ENCODE peak calls at places on chromosomes 6 and 20, in six cellular contexts. One of them, this sample, is unnamed.

GRCh38 chr6:40328376-40328987 is 258.7 kb downstream of the LRFN2 start:
- DNase-seq in fibroblast of the aortic adventitia: no peak
- DNase-seq in GM23248: peak
- DNase-seq in astrocyte of the spinal cord: no peak
- DNase-seq in lower lobe of right lung: peak
- DNase-seq in AG04450: no peak
- DNase-seq in this sample: no peak

GRCh38 chr6:105348897-105349296 is 54.0 kb downstream of the PREP start:
- DNase-seq in fibroblast of the aortic adventitia: no peak
- DNase-seq in GM23248: no peak
- DNase-seq in astrocyte of the spinal cord: no peak
- DNase-seq in lower lobe of right lung: no peak
- DNase-seq in AG04450: no peak
- DNase-seq in this sample: no peak

GRCh38 chr6:80338201-80338836 is 231.8 kb downstream of the BCKDHB start:
- DNase-seq in fibroblast of the aortic adventitia: peak
- DNase-seq in GM23248: no peak
- DNase-seq in astrocyte of the spinal cord: peak
- DNase-seq in lower lobe of right lung: peak
- DNase-seq in AG04450: peak
- DNase-seq in this sample: peak

GRCh38 chr6:149032599-149033405 is 284.7 kb upstream of the TAB2 start:
- DNase-seq in fibroblast of the aortic adventitia: peak
- DNase-seq in GM23248: peak
- DNase-seq in astrocyte of the spinal cord: peak
- DNase-seq in lower lobe of right lung: no peak
- DNase-seq in AG04450: peak
- DNase-seq in this sample: peak

GRCh38 chr6:136968831-136969230 is 46.7 kb downstream of the SLC35D3 start:
- DNase-seq in fibroblast of the aortic adventitia: no peak
- DNase-seq in GM23248: no peak
- DNase-seq in astrocyte of the spinal cord: no peak
- DNase-seq in lower lobe of right lung: no peak
- DNase-seq in AG04450: no peak
- DNase-seq in this sample: no peak

GRCh38 chr20:956330-956951 is 40.3 kb upstream of the ANGPT4 start:
- DNase-seq in fibroblast of the aortic adventitia: peak
- DNase-seq in GM23248: peak
- DNase-seq in astrocyte of the spinal cord: peak
- DNase-seq in lower lobe of right lung: peak
- DNase-seq in AG04450: peak
- DNase-seq in this sample: peak

GRCh38 chr6:87333591-87334181 is 4.6 kb upstream of the GJB7 start:
- DNase-seq in fibroblast of the aortic adventitia: peak
- DNase-seq in GM23248: peak
- DNase-seq in astrocyte of the spinal cord: no peak
- DNase-seq in lower lobe of right lung: no peak
- DNase-seq in AG04450: no peak
- DNase-seq in this sample: peak

GRCh38 chr20:2652724-2653510 is 485 bp downstream of the NOP56 start:
- DNase-seq in fibroblast of the aortic adventitia: peak
- DNase-seq in GM23248: peak
- DNase-seq in astrocyte of the spinal cord: peak
- DNase-seq in lower lobe of right lung: peak
- DNase-seq in AG04450: no peak
- DNase-seq in this sample: no peak

GRCh38 chr20:1809121-1809520 is 86.1 kb upstream of the SIRPA start:
- DNase-seq in fibroblast of the aortic adventitia: peak
- DNase-seq in GM23248: peak
- DNase-seq in astrocyte of the spinal cord: peak
- DNase-seq in lower lobe of right lung: no peak
- DNase-seq in AG04450: no peak
- DNase-seq in this sample: peak

GRCh38 chr20:51542033-51542893 is at the start of gene NFATC2:
- DNase-seq in fibroblast of the aortic adventitia: no peak
- DNase-seq in GM23248: no peak
- DNase-seq in astrocyte of the spinal cord: no peak
- DNase-seq in lower lobe of right lung: peak
- DNase-seq in AG04450: no peak
- DNase-seq in this sample: no peak

GRCh38 chr6:158572653-158573541 is 13.0 kb downstream of the TMEM181 start:
- DNase-seq in fibroblast of the aortic adventitia: no peak
- DNase-seq in GM23248: no peak
- DNase-seq in astrocyte of the spinal cord: no peak
- DNase-seq in lower lobe of right lung: no peak
- DNase-seq in AG04450: no peak
- DNase-seq in this sample: no peak
- H3K4me3 ChIP-seq in fibroblast of the aortic adventitia: no peak
- H3K4me3 ChIP-seq in GM23248: no peak
- H3K4me3 ChIP-seq in astrocyte of the spinal cord: no peak
- H3K4me3 ChIP-seq in lower lobe of right lung: no peak
- H3K4me3 ChIP-seq in AG04450: no peak
- H3K4me3 ChIP-seq in this sample: no peak

GRCh38 chr20:54477556-54477955 is 2.2 kb downstream of the DOK5 start:
- DNase-seq in fibroblast of the aortic adventitia: peak
- DNase-seq in GM23248: peak
- DNase-seq in astrocyte of the spinal cord: no peak
- DNase-seq in lower lobe of right lung: no peak
- DNase-seq in AG04450: no peak
- DNase-seq in this sample: peak
- H3K4me3 ChIP-seq in fibroblast of the aortic adventitia: peak
- H3K4me3 ChIP-seq in GM23248: peak
- H3K4me3 ChIP-seq in astrocyte of the spinal cord: no peak
- H3K4me3 ChIP-seq in lower lobe of right lung: no peak
- H3K4me3 ChIP-seq in AG04450: no peak
- H3K4me3 ChIP-seq in this sample: peak

DNA sequence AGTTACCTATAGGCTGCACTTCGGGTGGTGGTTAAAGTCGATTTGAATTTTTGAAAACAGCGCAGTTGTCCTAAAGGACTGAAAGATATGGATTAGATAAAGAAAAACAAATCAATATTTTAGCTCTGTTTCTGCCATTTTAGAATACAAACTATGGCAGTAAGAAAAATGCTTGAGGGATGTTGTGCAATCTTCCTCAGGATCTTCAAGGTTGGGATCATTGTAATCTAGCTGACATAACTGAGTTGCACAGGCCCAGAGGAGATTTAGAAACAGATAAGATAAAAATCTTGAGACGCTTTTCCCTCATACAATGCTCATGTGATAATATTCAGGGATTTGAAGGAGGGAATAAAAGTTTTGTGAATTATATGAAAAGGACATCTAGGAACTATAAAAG is 926 bp downstream of the PEX3 start:
- DNase-seq in fibroblast of the aortic adventitia: peak
- DNase-seq in GM23248: peak
- DNase-seq in astrocyte of the spinal cord: no peak
- DNase-seq in lower lobe of right lung: no peak
- DNase-seq in AG04450: no peak
- DNase-seq in this sample: peak
- H3K4me3 ChIP-seq in fibroblast of the aortic adventitia: peak
- H3K4me3 ChIP-seq in GM23248: peak
- H3K4me3 ChIP-seq in astrocyte of the spinal cord: peak
- H3K4me3 ChIP-seq in lower lobe of right lung: peak
- H3K4me3 ChIP-seq in AG04450: peak
- H3K4me3 ChIP-seq in this sample: peak

GRCh38 chr6:12291785-12292604 is 1.8 kb downstream of the EDN1 start:
- DNase-seq in fibroblast of the aortic adventitia: no peak
- DNase-seq in GM23248: peak
- DNase-seq in astrocyte of the spinal cord: peak
- DNase-seq in lower lobe of right lung: no peak
- DNase-seq in AG04450: no peak
- DNase-seq in this sample: no peak
- H3K4me3 ChIP-seq in fibroblast of the aortic adventitia: peak
- H3K4me3 ChIP-seq in GM23248: peak
- H3K4me3 ChIP-seq in astrocyte of the spinal cord: peak
- H3K4me3 ChIP-seq in lower lobe of right lung: peak
- H3K4me3 ChIP-seq in AG04450: peak
- H3K4me3 ChIP-seq in this sample: no peak

GRCh38 chr6:15017803-15018202 is 228.1 kb upstream of the JARID2 start:
- DNase-seq in fibroblast of the aortic adventitia: no peak
- DNase-seq in GM23248: no peak
- DNase-seq in astrocyte of the spinal cord: no peak
- DNase-seq in lower lobe of right lung: no peak
- DNase-seq in AG04450: no peak
- DNase-seq in this sample: no peak

GRCh38 chr6:15014958-15015357 is 230.9 kb upstream of the JARID2 start:
- DNase-seq in fibroblast of the aortic adventitia: no peak
- DNase-seq in GM23248: no peak
- DNase-seq in astrocyte of the spinal cord: no peak
- DNase-seq in lower lobe of right lung: no peak
- DNase-seq in AG04450: no peak
- DNase-seq in this sample: no peak

GRCh38 chr6:15016813-15017212 is 229.1 kb upstream of the JARID2 start:
- DNase-seq in fibroblast of the aortic adventitia: no peak
- DNase-seq in GM23248: no peak
- DNase-seq in astrocyte of the spinal cord: no peak
- DNase-seq in lower lobe of right lung: no peak
- DNase-seq in AG04450: no peak
- DNase-seq in this sample: no peak

GRCh38 chr6:15020114-15020770 is 225.6 kb upstream of the JARID2 start:
- DNase-seq in fibroblast of the aortic adventitia: no peak
- DNase-seq in GM23248: no peak
- DNase-seq in astrocyte of the spinal cord: no peak
- DNase-seq in lower lobe of right lung: no peak
- DNase-seq in AG04450: no peak
- DNase-seq in this sample: no peak

GRCh38 chr6:15017251-15017650 is 228.6 kb upstream of the JARID2 start:
- DNase-seq in fibroblast of the aortic adventitia: peak
- DNase-seq in GM23248: peak
- DNase-seq in astrocyte of the spinal cord: peak
- DNase-seq in lower lobe of right lung: peak
- DNase-seq in AG04450: no peak
- DNase-seq in this sample: no peak
- H3K4me3 ChIP-seq in fibroblast of the aortic adventitia: no peak
- H3K4me3 ChIP-seq in GM23248: no peak
- H3K4me3 ChIP-seq in astrocyte of the spinal cord: no peak
- H3K4me3 ChIP-seq in lower lobe of right lung: peak
- H3K4me3 ChIP-seq in AG04450: no peak
- H3K4me3 ChIP-seq in this sample: no peak

GRCh38 chr6:75308250-75308988 is 23.8 kb upstream of the TMEM30A start:
- DNase-seq in fibroblast of the aortic adventitia: no peak
- DNase-seq in GM23248: no peak
- DNase-seq in astrocyte of the spinal cord: no peak
- DNase-seq in lower lobe of right lung: no peak
- DNase-seq in AG04450: no peak
- DNase-seq in this sample: no peak

GRCh38 chr6:75302280-75302679 is 17.7 kb upstream of the TMEM30A start:
- DNase-seq in fibroblast of the aortic adventitia: no peak
- DNase-seq in GM23248: no peak
- DNase-seq in astrocyte of the spinal cord: no peak
- DNase-seq in lower lobe of right lung: no peak
- DNase-seq in AG04450: no peak
- DNase-seq in this sample: no peak

GRCh38 chr6:75307364-75308004 is 22.9 kb upstream of the TMEM30A start:
- DNase-seq in fibroblast of the aortic adventitia: no peak
- DNase-seq in GM23248: no peak
- DNase-seq in astrocyte of the spinal cord: no peak
- DNase-seq in lower lobe of right lung: no peak
- DNase-seq in AG04450: no peak
- DNase-seq in this sample: no peak

GRCh38 chr6:75305573-75305972 is 21.0 kb upstream of the TMEM30A start:
- DNase-seq in fibroblast of the aortic adventitia: no peak
- DNase-seq in GM23248: no peak
- DNase-seq in astrocyte of the spinal cord: no peak
- DNase-seq in lower lobe of right lung: no peak
- DNase-seq in AG04450: no peak
- DNase-seq in this sample: no peak

DNA sequence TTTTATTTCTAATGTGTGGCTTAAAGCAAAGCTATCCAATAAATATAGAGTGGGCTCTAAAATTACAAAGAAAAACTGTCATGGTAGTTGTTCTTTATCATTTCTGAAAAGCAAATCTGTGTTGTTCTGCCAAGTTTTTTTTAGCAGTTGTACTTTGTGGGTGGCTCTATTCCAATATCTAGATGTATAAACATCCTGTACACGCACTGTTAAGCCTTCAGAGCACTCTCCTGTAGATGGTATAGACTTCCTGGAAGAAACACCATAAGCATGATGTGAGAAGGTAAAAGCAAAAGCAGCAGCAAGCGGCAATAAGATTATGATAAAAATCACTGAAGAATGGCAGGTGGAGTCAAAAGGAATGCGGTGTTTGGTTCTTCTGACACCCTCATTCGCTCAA is 21.5 kb upstream of the TMEM30A start:
- DNase-seq in fibroblast of the aortic adventitia: no peak
- DNase-seq in GM23248: no peak
- DNase-seq in astrocyte of the spinal cord: peak
- DNase-seq in lower lobe of right lung: no peak
- DNase-seq in AG04450: no peak
- DNase-seq in this sample: no peak
- H3K4me3 ChIP-seq in fibroblast of the aortic adventitia: no peak
- H3K4me3 ChIP-seq in GM23248: no peak
- H3K4me3 ChIP-seq in astrocyte of the spinal cord: no peak
- H3K4me3 ChIP-seq in lower lobe of right lung: no peak
- H3K4me3 ChIP-seq in AG04450: no peak
- H3K4me3 ChIP-seq in this sample: no peak

GRCh38 chr6:96016781-96017180 is 1.0 kb downstream of the FUT9 start:
- DNase-seq in fibroblast of the aortic adventitia: no peak
- DNase-seq in GM23248: no peak
- DNase-seq in astrocyte of the spinal cord: no peak
- DNase-seq in lower lobe of right lung: no peak
- DNase-seq in AG04450: no peak
- DNase-seq in this sample: no peak
- H3K4me3 ChIP-seq in fibroblast of the aortic adventitia: no peak
- H3K4me3 ChIP-seq in GM23248: no peak
- H3K4me3 ChIP-seq in astrocyte of the spinal cord: no peak
- H3K4me3 ChIP-seq in lower lobe of right lung: no peak
- H3K4me3 ChIP-seq in AG04450: no peak
- H3K4me3 ChIP-seq in this sample: no peak

GRCh38 chr6:28207244-28208179 is 17.6 kb upstream of the ZSCAN9 start:
- DNase-seq in fibroblast of the aortic adventitia: no peak
- DNase-seq in GM23248: peak
- DNase-seq in astrocyte of the spinal cord: peak
- DNase-seq in lower lobe of right lung: no peak
- DNase-seq in AG04450: no peak
- DNase-seq in this sample: peak
- H3K4me3 ChIP-seq in fibroblast of the aortic adventitia: peak
- H3K4me3 ChIP-seq in GM23248: peak
- H3K4me3 ChIP-seq in astrocyte of the spinal cord: peak
- H3K4me3 ChIP-seq in lower lobe of right lung: peak
- H3K4me3 ChIP-seq in AG04450: peak
- H3K4me3 ChIP-seq in this sample: peak

GRCh38 chr20:62356143-62356947 is 10.8 kb downstream of the LAMA5 start:
- DNase-seq in fibroblast of the aortic adventitia: peak
- DNase-seq in GM23248: no peak
- DNase-seq in astrocyte of the spinal cord: no peak
- DNase-seq in lower lobe of right lung: no peak
- DNase-seq in AG04450: no peak
- DNase-seq in this sample: no peak
- H3K4me3 ChIP-seq in fibroblast of the aortic adventitia: peak
- H3K4me3 ChIP-seq in GM23248: no peak
- H3K4me3 ChIP-seq in astrocyte of the spinal cord: no peak
- H3K4me3 ChIP-seq in lower lobe of right lung: peak
- H3K4me3 ChIP-seq in AG04450: no peak
- H3K4me3 ChIP-seq in this sample: no peak

This sample was measured in fibroblast of mammary gland.